ENCODE peak calls at places on chromosome 9, in seven cellular contexts. F is upper lobe of right lung, X is astrocyte of the cerebellum, M is psoas muscle, J is right atrium auricular region, R is OCI-LY7, K is pancreas. O is an unnamed sample.

GRCh38 chr9:89046832-89047231 is 55.6 kb downstream of the S1PR3 start:
- DNase-seq in M (no peak), R (no peak), J (peak), K (no peak), X (peak), F (no peak), O (no peak)

GRCh38 chr9:99825158-99826046 is 3.7 kb downstream of the NR4A3 start:
- DNase-seq in M (peak), K (no peak), F (peak), R (no peak), J (no peak), X (no peak), O (no peak)

GRCh38 chr9:133487331-133487725 is 8.4 kb upstream of the SLC2A6 start:
- DNase-seq in J (no peak), F (no peak), K (no peak), M (peak), R (no peak), X (no peak), O (no peak)

GRCh38 chr9:84597131-84597530 is 72.4 kb upstream of the NTRK2 start:
- DNase-seq in K (no peak), R (no peak), M (no peak), X (no peak), J (no peak), F (no peak), O (no peak)

GRCh38 chr9:127057970-127058644 is 64.3 kb downstream of the ANGPTL2 start:
- DNase-seq in R (no peak), J (no peak), M (peak), F (no peak), K (no peak), X (no peak), O (no peak)

GRCh38 chr9:109286571-109286977 is 34.3 kb downstream of the EPB41L4B start:
- DNase-seq in M (no peak), K (no peak), F (no peak), J (no peak), R (no peak), X (no peak), O (no peak)

GRCh38 chr9:74946686-74947085 is 6.0 kb downstream of the C9orf40 start:
- DNase-seq in K (no peak), M (no peak), J (no peak), X (no peak), R (no peak), F (no peak), O (no peak)

GRCh38 chr9:89961616-89962341 is 357.0 kb downstream of the GADD45G start:
- DNase-seq in M (no peak), X (peak), J (no peak), F (no peak), R (no peak), K (no peak), O (no peak)

GRCh38 chr9:37693265-37693664 is 42.5 kb downstream of the FRMPD1 start:
- DNase-seq in F (no peak), R (no peak), K (no peak), X (no peak), J (no peak), M (no peak), O (no peak)

GRCh38 chr9:135083241-135083810 is 4.1 kb upstream of the OLFM1 start:
- DNase-seq in J (no peak), F (peak), K (peak), R (no peak), X (no peak), M (no peak), O (no peak)

GRCh38 chr9:135990468-135991429 is 29.6 kb upstream of the UBAC1 start:
- DNase-seq in M (no peak), F (no peak), R (peak), X (peak), J (no peak), K (no peak), O (no peak)

GRCh38 chr9:98226516-98226915 is 28.9 kb downstream of the TBC1D2 start:
- DNase-seq in K (no peak), M (no peak), R (no peak), F (no peak), J (no peak), X (no peak), O (no peak)

GRCh38 chr9:68447611-68448010 is 91.2 kb downstream of the PGM5 start:
- DNase-seq in F (no peak), R (no peak), X (no peak), K (no peak), J (no peak), M (no peak), O (no peak)

GRCh38 chr9:133659566-133659965 is 23.4 kb downstream of the DBH start:
- DNase-seq in M (no peak), R (no peak), K (no peak), J (no peak), F (no peak), X (no peak), O (no peak)

GRCh38 chr9:89405832-89406231 is 87.5 kb downstream of the SECISBP2 start:
- DNase-seq in F (no peak), K (no peak), M (peak), R (peak), X (no peak), J (no peak), O (no peak)

GRCh38 chr9:76629205-76629990 is 134.8 kb upstream of the PCA3 start:
- DNase-seq in J (no peak), K (no peak), M (no peak), F (no peak), R (no peak), X (no peak), O (no peak)

GRCh38 chr9:113298311-113298710 is 4.9 kb downstream of the RNF183 start:
- DNase-seq in J (no peak), M (no peak), F (no peak), R (no peak), X (no peak), K (no peak), O (no peak)

GRCh38 chr9:99753436-99753835 is 68.2 kb upstream of the NR4A3 start:
- DNase-seq in J (no peak), X (no peak), R (no peak), M (no peak), F (no peak), K (no peak), O (peak)

GRCh38 chr9:76045217-76045616 is 154.7 kb downstream of the PCSK5 start:
- DNase-seq in M (no peak), F (no peak), J (no peak), K (no peak), R (no peak), X (no peak), O (no peak)

GRCh38 chr9:134632329-134632728 is 9.3 kb upstream of the COL5A1 start:
- DNase-seq in R (no peak), J (no peak), F (peak), X (no peak), K (peak), M (peak), O (no peak)

GRCh38 chr9:22278426-22278825 is 168.2 kb upstream of the DMRTA1 start:
- DNase-seq in X (no peak), J (no peak), K (no peak), M (no peak), R (no peak), F (no peak), O (no peak)

GRCh38 chr9:135033487-135033886 is 54.0 kb upstream of the OLFM1 start:
- DNase-seq in M (peak), R (no peak), K (peak), F (no peak), J (no peak), X (no peak), O (no peak)

GRCh38 chr9:22237497-22238363 is 208.9 kb upstream of the DMRTA1 start:
- DNase-seq in X (peak), M (no peak), J (no peak), F (no peak), K (no peak), R (no peak), O (peak)

GRCh38 chr9:21931428-21931827 is 62.8 kb downstream of the CDKN2A start:
- DNase-seq in M (no peak), K (no peak), R (no peak), X (no peak), F (no peak), J (no peak), O (no peak)

GRCh38 chr9:14158911-14159310 is 155.0 kb downstream of the NFIB start:
- DNase-seq in F (no peak), K (no peak), M (no peak), X (no peak), J (no peak), R (no peak), O (no peak)

GRCh38 chr9:74973714-74974113 is 21.0 kb upstream of the C9orf40 start:
- DNase-seq in J (no peak), R (no peak), F (no peak), X (no peak), K (no peak), M (no peak), O (no peak)

GRCh38 chr9:84301851-84302250 is 38.7 kb downstream of the SLC28A3 start:
- DNase-seq in F (no peak), M (no peak), R (no peak), X (no peak), K (no peak), J (no peak), O (no peak)

GRCh38 chr9:130119521-130120206 is 52.5 kb upstream of the NCS1 start:
- DNase-seq in X (no peak), F (no peak), K (no peak), R (no peak), M (no peak), J (no peak), O (no peak)

GRCh38 chr9:72952914-72953313 is at the start of gene ALDH1A1:
- DNase-seq in J (no peak), X (no peak), F (no peak), M (no peak), R (peak), K (no peak), O (no peak)

GRCh38 chr9:72949918-72950325 is 2.9 kb downstream of the ALDH1A1 start:
- DNase-seq in M (no peak), X (no peak), F (no peak), R (no peak), K (no peak), J (no peak), O (no peak)

GRCh38 chr9:72952394-72952720 is 496 bp downstream of the ALDH1A1 start:
- DNase-seq in X (no peak), J (no peak), M (no peak), F (no peak), K (no peak), R (no peak), O (no peak)

GRCh38 chr9:72951520-72952393 is 1.1 kb downstream of the ALDH1A1 start:
- DNase-seq in F (no peak), K (no peak), J (no peak), M (no peak), R (no peak), X (no peak), O (no peak)

DNA sequence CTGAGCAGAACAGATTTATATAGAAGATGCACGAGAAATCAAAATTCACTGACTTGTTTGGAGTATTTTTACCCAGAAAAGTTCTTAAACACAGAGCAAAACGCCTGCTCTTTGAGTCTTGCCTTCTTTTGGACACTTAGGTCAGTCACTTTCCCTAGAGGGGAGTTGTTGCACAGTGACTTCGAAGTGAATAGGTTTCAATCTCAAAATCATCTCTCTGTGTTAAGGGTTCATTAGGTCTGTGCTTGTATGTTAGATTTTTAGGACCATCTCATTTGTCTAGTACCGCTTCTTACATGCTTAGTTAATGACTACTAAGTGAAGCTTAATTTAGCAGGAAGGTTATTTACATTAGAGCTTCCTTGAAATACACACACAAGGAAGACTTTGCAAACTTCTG is 1.8 kb downstream of the ALDH1A1 start:
- DNase-seq in R (no peak), M (no peak), J (no peak), K (no peak), F (no peak), X (no peak), O (no peak)
- H3K4me3 ChIP-seq in R (no peak), M (peak), J (peak), K (peak), F (peak), X (no peak), O (peak)

DNA sequence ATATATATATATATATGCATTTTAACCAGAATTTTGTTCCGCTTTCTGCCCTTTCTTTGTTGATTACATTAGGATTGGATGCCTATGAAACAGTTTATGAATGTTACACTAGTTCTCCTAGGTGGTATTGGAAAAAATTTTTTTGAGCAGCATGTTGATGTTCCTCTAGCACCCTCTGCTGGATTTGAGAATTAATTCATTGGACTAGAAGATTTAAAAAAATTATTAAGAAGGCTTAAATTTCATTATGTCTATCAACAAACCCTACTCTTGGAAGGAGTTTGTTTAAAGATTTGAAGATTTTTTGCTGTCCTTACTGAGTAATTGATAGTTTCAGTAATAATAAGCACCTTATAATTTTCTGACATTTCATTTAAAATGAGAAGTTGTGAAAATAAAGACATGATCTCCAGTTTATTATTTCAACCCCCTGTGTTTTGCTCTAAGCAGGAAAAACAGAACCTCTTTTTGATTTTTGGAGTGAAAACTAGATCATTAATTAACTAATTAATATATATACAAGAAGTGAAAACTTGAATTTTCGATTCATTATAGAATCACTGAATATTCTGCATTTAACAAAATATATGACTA is 89.6 kb downstream of the CCDC171 start:
- DNase-seq in X (peak), J (no peak), F (no peak), R (peak), K (no peak), M (no peak), O (peak)
- TF ChIP-seq CTCF in X (peak), J (peak), F (peak), R (peak), K (peak), M (peak), O (peak)

DNA sequence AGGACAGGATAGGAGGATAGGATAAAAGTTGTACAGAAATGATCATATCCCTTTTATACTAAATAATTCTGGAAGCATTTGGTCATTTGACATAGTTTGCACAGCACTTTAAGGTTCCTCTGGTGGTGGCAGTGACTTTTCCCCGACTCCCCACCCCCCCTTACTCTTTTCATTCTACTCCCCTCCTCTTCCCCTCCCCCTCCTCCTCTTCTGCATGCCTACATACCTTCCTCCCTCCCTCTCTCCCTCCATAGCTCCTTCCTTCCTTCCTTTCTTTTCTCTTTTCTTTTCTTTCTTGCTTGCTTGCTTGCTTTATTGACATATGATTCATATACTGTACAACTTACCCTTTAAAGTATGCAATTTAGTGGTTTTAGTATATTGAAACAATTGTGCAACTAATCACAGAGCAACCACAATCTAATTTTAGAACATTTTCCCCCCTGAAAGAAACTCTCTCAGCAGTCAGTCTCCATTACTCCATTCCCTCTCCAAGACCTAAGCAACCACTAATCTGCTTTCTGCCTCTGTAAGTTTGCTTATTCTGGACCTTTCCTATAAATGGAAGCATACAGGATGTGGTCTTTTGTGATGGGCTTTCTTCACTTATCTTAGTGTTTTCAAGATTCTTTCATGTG is 159.0 kb downstream of the HACD4 start:
- DNase-seq in X (peak), R (no peak), J (no peak), F (no peak), M (no peak), K (no peak), O (no peak)
- H3K4me3 ChIP-seq in X (no peak), R (no peak), J (no peak), F (no peak), M (no peak), K (no peak), O (no peak)

DNA sequence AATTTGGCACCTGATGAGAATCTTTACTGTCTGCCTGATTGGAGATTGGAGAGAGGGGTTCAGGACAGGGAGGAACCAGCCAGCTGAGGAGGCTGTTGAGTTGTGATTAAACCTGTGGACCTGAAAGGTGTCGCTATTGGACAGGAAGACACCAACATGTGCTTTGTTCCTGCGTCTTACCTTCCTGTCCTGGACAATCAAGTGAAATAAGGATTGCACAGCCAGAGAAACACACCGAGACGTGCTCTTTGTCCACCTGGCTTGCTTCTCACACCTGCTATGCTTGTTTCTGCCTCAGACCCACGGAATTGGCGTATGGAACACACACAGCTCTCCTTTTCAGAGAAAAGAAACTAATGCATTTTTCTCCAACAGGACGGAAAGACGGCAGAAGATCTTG is 57.7 kb upstream of the CTSL start:
- DNase-seq in X (no peak), J (peak), M (no peak), K (no peak), R (no peak), F (no peak), O (no peak)
- TF ChIP-seq CTCF in X (no peak), J (no peak), M (no peak), K (no peak), R (no peak), F (no peak), O (no peak)

DNA sequence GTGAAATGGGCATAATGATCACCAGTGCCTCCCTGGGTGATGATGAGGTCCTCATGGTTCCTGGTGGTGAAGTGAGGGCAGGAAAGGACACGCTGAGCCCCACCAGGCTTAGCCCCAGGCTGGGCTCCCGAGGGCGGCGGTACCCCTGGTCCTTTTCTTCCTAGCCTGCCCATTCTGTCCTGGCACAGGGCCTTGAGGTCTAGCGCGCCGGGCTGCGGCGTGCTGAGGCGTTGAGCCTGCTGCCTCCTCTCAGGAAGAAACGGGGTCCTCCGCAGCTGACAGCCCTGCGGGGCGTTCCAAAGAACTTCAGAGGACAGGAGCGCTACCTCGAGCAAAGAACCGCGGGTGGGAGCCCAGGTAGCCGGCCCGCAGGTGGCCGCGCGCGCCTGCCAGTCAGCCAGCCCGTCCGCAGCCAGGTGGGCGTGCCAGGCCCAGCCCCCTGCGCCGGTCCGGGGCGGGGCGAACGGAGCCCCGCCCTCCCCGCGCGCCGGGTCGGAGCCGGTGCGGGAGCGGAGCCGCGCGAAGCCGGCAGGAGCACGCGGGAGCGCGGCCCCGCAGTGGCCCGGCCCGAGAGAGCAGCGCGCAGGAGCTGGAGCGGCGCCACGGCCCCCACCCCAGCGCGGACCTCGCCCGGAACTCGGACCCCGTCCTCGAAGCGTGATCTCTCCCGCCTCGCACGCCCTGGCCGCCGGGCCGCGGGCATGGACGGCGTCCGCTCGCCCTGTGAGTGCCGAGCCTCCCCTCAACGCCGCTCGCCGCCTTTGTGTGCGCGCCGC is at the start of gene WNK2:
- DNase-seq in M (no peak), F (no peak), K (peak), J (no peak), R (peak), X (no peak), O (no peak)
- H3K4me3 ChIP-seq in M (peak), F (peak), K (peak), J (peak), R (peak), X (peak), O (peak)

GRCh38 chr9:124355941-124356744 is 59.1 kb downstream of the PSMB7 start:
- DNase-seq in X (no peak), R (no peak), K (no peak), F (no peak), J (no peak), M (no peak), O (no peak)

GRCh38 chr9:124359426-124359825 is 55.8 kb downstream of the PSMB7 start:
- DNase-seq in F (no peak), K (no peak), J (no peak), M (no peak), X (no peak), R (no peak), O (no peak)

GRCh38 chr9:124358617-124359016 is 56.6 kb downstream of the PSMB7 start:
- DNase-seq in K (no peak), R (no peak), X (no peak), M (no peak), F (no peak), J (no peak), O (no peak)

GRCh38 chr9:124356745-124357390 is 58.4 kb downstream of the PSMB7 start:
- DNase-seq in X (no peak), F (no peak), M (no peak), J (no peak), K (no peak), R (no peak), O (no peak)

GRCh38 chr9:124357591-124358361 is 57.5 kb downstream of the PSMB7 start:
- DNase-seq in R (peak), K (no peak), J (no peak), M (no peak), X (no peak), F (no peak), O (no peak)
- TF ChIP-seq CTCF in R (peak), K (no peak), J (no peak), M (no peak), X (no peak), F (no peak), O (peak)